ENCODE peak calls at places on chromosomes 7 and 10, in four cellular contexts. One of them, this sample, is unnamed.

GRCh38 chr7:74164985-74165456 is 9.1 kb upstream of the EIF4H start:
- DNase-seq in A549: no peak
- DNase-seq in fibroblast of lung: peak
- DNase-seq in heart left ventricle: no peak
- DNase-seq in this sample: no peak

GRCh38 chr7:101390901-101391301 is 28.2 kb downstream of the COL26A1 start:
- DNase-seq in A549: no peak
- DNase-seq in fibroblast of lung: peak
- DNase-seq in heart left ventricle: peak
- DNase-seq in this sample: no peak

GRCh38 chr10:84267503-84268126 is 22.8 kb downstream of the RGR start:
- DNase-seq in heart left ventricle: no peak
- DNase-seq in fibroblast of lung: peak
- DNase-seq in A549: peak
- DNase-seq in this sample: no peak

GRCh38 chr7:156475666-156476065 is 164.9 kb upstream of the RNF32 start:
- DNase-seq in heart left ventricle: no peak
- DNase-seq in fibroblast of lung: peak
- DNase-seq in A549: peak
- DNase-seq in this sample: peak

GRCh38 chr7:16652255-16652583 is 6.2 kb downstream of the BZW2 start:
- DNase-seq in A549: no peak
- DNase-seq in fibroblast of lung: no peak
- DNase-seq in heart left ventricle: no peak
- DNase-seq in this sample: no peak

GRCh38 chr10:11411926-11412545 is 199.4 kb downstream of the USP6NL start:
- DNase-seq in fibroblast of lung: no peak
- DNase-seq in A549: no peak
- DNase-seq in heart left ventricle: no peak
- DNase-seq in this sample: no peak

GRCh38 chr7:108570146-108570755 is 577 bp downstream of the DNAJB9 start:
- DNase-seq in fibroblast of lung: peak
- DNase-seq in heart left ventricle: no peak
- DNase-seq in A549: peak
- DNase-seq in this sample: no peak

GRCh38 chr10:88642991-88643390 is 21.3 kb upstream of the LIPF start:
- DNase-seq in A549: no peak
- DNase-seq in fibroblast of lung: peak
- DNase-seq in heart left ventricle: no peak
- DNase-seq in this sample: no peak

GRCh38 chr7:151001546-151001945 is 10.7 kb downstream of the NOS3 start:
- DNase-seq in A549: no peak
- DNase-seq in heart left ventricle: peak
- DNase-seq in fibroblast of lung: no peak
- DNase-seq in this sample: no peak

GRCh38 chr7:101743241-101743994 is 74.0 kb upstream of the CUX1 start:
- DNase-seq in A549: peak
- DNase-seq in heart left ventricle: peak
- DNase-seq in fibroblast of lung: peak
- DNase-seq in this sample: no peak

GRCh38 chr7:117993377-117994003 is 120.2 kb upstream of the CTTNBP2 start:
- DNase-seq in fibroblast of lung: peak
- DNase-seq in heart left ventricle: no peak
- DNase-seq in A549: peak
- DNase-seq in this sample: no peak

GRCh38 chr10:61628875-61629513 is 33.7 kb upstream of the CABCOCO1 start:
- DNase-seq in fibroblast of lung: peak
- DNase-seq in A549: peak
- DNase-seq in heart left ventricle: no peak
- DNase-seq in this sample: peak

GRCh38 chr10:79407811-79408795 is 37.3 kb downstream of the ZCCHC24 start:
- DNase-seq in A549: no peak
- DNase-seq in heart left ventricle: peak
- DNase-seq in fibroblast of lung: peak
- DNase-seq in this sample: peak

GRCh38 chr10:75048669-75049098 is 62.8 kb upstream of the SAMD8 start:
- DNase-seq in heart left ventricle: no peak
- DNase-seq in A549: no peak
- DNase-seq in fibroblast of lung: peak
- DNase-seq in this sample: no peak

GRCh38 chr10:106652279-106652678 is 512.2 kb downstream of the SORCS1 start:
- DNase-seq in fibroblast of lung: no peak
- DNase-seq in heart left ventricle: no peak
- DNase-seq in A549: no peak
- DNase-seq in this sample: no peak

GRCh38 chr7:92415225-92415624 is 32.1 kb upstream of the GATAD1 start:
- DNase-seq in fibroblast of lung: no peak
- DNase-seq in A549: no peak
- DNase-seq in heart left ventricle: no peak
- DNase-seq in this sample: peak

GRCh38 chr10:64096941-64097340 is 575.7 kb downstream of the REEP3 start:
- DNase-seq in A549: no peak
- DNase-seq in fibroblast of lung: no peak
- DNase-seq in heart left ventricle: no peak
- DNase-seq in this sample: no peak

GRCh38 chr10:45354261-45354660 is 19.8 kb upstream of the ALOX5 start:
- DNase-seq in heart left ventricle: no peak
- DNase-seq in A549: no peak
- DNase-seq in fibroblast of lung: no peak
- DNase-seq in this sample: no peak

GRCh38 chr10:104641150-104642000 is at the start of gene SORCS3:
- DNase-seq in heart left ventricle: no peak
- DNase-seq in fibroblast of lung: no peak
- DNase-seq in A549: no peak
- DNase-seq in this sample: no peak

GRCh38 chr7:39950473-39951155 is 558 bp downstream of the CDK13 start:
- DNase-seq in A549: no peak
- DNase-seq in heart left ventricle: peak
- DNase-seq in fibroblast of lung: peak
- DNase-seq in this sample: no peak

GRCh38 chr10:55742487-55742886 is 618.6 kb downstream of the ZWINT start:
- DNase-seq in heart left ventricle: no peak
- DNase-seq in fibroblast of lung: no peak
- DNase-seq in A549: no peak
- DNase-seq in this sample: no peak

GRCh38 chr10:28939352-28940157 is 262.2 kb downstream of the BAMBI start:
- DNase-seq in A549: peak
- DNase-seq in heart left ventricle: no peak
- DNase-seq in fibroblast of lung: peak
- DNase-seq in this sample: no peak

GRCh38 chr10:62454696-62455451 is 80.7 kb downstream of the ZNF365 start:
- DNase-seq in heart left ventricle: no peak
- DNase-seq in A549: peak
- DNase-seq in fibroblast of lung: peak
- DNase-seq in this sample: no peak

GRCh38 chr7:128137096-128137655 is 103.9 kb upstream of the LEP start:
- DNase-seq in A549: no peak
- DNase-seq in heart left ventricle: no peak
- DNase-seq in fibroblast of lung: peak
- DNase-seq in this sample: no peak

GRCh38 chr7:36310897-36311296 is 78.8 kb upstream of the ANLN start:
- DNase-seq in A549: no peak
- DNase-seq in heart left ventricle: no peak
- DNase-seq in fibroblast of lung: no peak
- DNase-seq in this sample: no peak

GRCh38 chr10:7258948-7259523 is 151.8 kb downstream of the SFMBT2 start:
- DNase-seq in fibroblast of lung: no peak
- DNase-seq in heart left ventricle: no peak
- DNase-seq in A549: no peak
- DNase-seq in this sample: no peak

GRCh38 chr7:29146888-29147609 is 712 bp upstream of the CPVL start:
- DNase-seq in A549: no peak
- DNase-seq in fibroblast of lung: no peak
- DNase-seq in heart left ventricle: no peak
- DNase-seq in this sample: no peak
- H3K4me3 ChIP-seq in A549: no peak
- H3K4me3 ChIP-seq in fibroblast of lung: no peak
- H3K4me3 ChIP-seq in heart left ventricle: peak
- H3K4me3 ChIP-seq in this sample: no peak

GRCh38 chr10:12699756-12700556 is 301.6 kb downstream of the CCDC3 start:
- DNase-seq in heart left ventricle: no peak
- DNase-seq in fibroblast of lung: no peak
- DNase-seq in A549: no peak
- DNase-seq in this sample: no peak
- H3K27ac ChIP-seq in heart left ventricle: no peak
- H3K27ac ChIP-seq in fibroblast of lung: no peak
- H3K27ac ChIP-seq in A549: peak
- H3K27ac ChIP-seq in this sample: no peak

GRCh38 chr7:114423218-114423496 is 8.5 kb downstream of the FOXP2 start:
- DNase-seq in heart left ventricle: no peak
- DNase-seq in fibroblast of lung: no peak
- DNase-seq in A549: no peak
- DNase-seq in this sample: no peak

GRCh38 chr7:114419441-114420107 is 5.0 kb downstream of the FOXP2 start:
- DNase-seq in heart left ventricle: no peak
- DNase-seq in A549: no peak
- DNase-seq in fibroblast of lung: peak
- DNase-seq in this sample: peak

GRCh38 chr7:114426824-114427223 is 12.2 kb downstream of the FOXP2 start:
- DNase-seq in fibroblast of lung: peak
- DNase-seq in heart left ventricle: no peak
- DNase-seq in A549: no peak
- DNase-seq in this sample: no peak

GRCh38 chr7:114426380-114426779 is 11.8 kb downstream of the FOXP2 start:
- DNase-seq in heart left ventricle: no peak
- DNase-seq in fibroblast of lung: no peak
- DNase-seq in A549: no peak
- DNase-seq in this sample: no peak

GRCh38 chr7:114422478-114423217 is 8.0 kb downstream of the FOXP2 start:
- DNase-seq in heart left ventricle: no peak
- DNase-seq in A549: no peak
- DNase-seq in fibroblast of lung: peak
- DNase-seq in this sample: no peak
- TF ChIP-seq CTCF in heart left ventricle: no peak
- TF ChIP-seq CTCF in A549: no peak
- TF ChIP-seq CTCF in fibroblast of lung: peak
- TF ChIP-seq CTCF in this sample: peak

GRCh38 chr10:102743588-102744373 is at the start of gene WBP1L:
- DNase-seq in heart left ventricle: peak
- DNase-seq in fibroblast of lung: peak
- DNase-seq in A549: peak
- DNase-seq in this sample: peak

GRCh38 chr10:102744374-102745051 is 765 bp downstream of the WBP1L start:
- DNase-seq in A549: no peak
- DNase-seq in fibroblast of lung: no peak
- DNase-seq in heart left ventricle: no peak
- DNase-seq in this sample: no peak

GRCh38 chr10:102745157-102745556 is 1.4 kb downstream of the WBP1L start:
- DNase-seq in fibroblast of lung: no peak
- DNase-seq in A549: no peak
- DNase-seq in heart left ventricle: no peak
- DNase-seq in this sample: no peak

GRCh38 chr10:102741848-102742247 is 1.9 kb upstream of the WBP1L start:
- DNase-seq in fibroblast of lung: no peak
- DNase-seq in heart left ventricle: no peak
- DNase-seq in A549: no peak
- DNase-seq in this sample: no peak

GRCh38 chr10:102743078-102743587 is 615 bp upstream of the WBP1L start:
- DNase-seq in A549: no peak
- DNase-seq in fibroblast of lung: no peak
- DNase-seq in heart left ventricle: no peak
- DNase-seq in this sample: no peak
- H3K4me3 ChIP-seq in A549: no peak
- H3K4me3 ChIP-seq in fibroblast of lung: peak
- H3K4me3 ChIP-seq in heart left ventricle: peak
- H3K4me3 ChIP-seq in this sample: no peak

GRCh38 chr10:69629897-69630650 is at the start of gene FAM241B:
- DNase-seq in fibroblast of lung: peak
- DNase-seq in heart left ventricle: peak
- DNase-seq in A549: peak
- DNase-seq in this sample: no peak
- H3K27ac ChIP-seq in fibroblast of lung: no peak
- H3K27ac ChIP-seq in heart left ventricle: no peak
- H3K27ac ChIP-seq in A549: peak
- H3K27ac ChIP-seq in this sample: no peak

GRCh38 chr10:132463333-132464255 is 66.6 kb downstream of the PWWP2B start:
- DNase-seq in fibroblast of lung: peak
- DNase-seq in A549: no peak
- DNase-seq in heart left ventricle: peak
- DNase-seq in this sample: no peak
- TF ChIP-seq CTCF in fibroblast of lung: peak
- TF ChIP-seq CTCF in A549: no peak
- TF ChIP-seq CTCF in heart left ventricle: peak
- TF ChIP-seq CTCF in this sample: peak

GRCh38 chr10:128147669-128148068 is 21.4 kb upstream of the MKI67 start:
- DNase-seq in A549: no peak
- DNase-seq in heart left ventricle: no peak
- DNase-seq in fibroblast of lung: peak
- DNase-seq in this sample: peak
- H3K4me3 ChIP-seq in A549: no peak
- H3K4me3 ChIP-seq in heart left ventricle: no peak
- H3K4me3 ChIP-seq in fibroblast of lung: no peak
- H3K4me3 ChIP-seq in this sample: no peak

GRCh38 chr10:66322261-66322660 is 603.6 kb upstream of the LRRTM3 start:
- DNase-seq in fibroblast of lung: no peak
- DNase-seq in A549: no peak
- DNase-seq in heart left ventricle: no peak
- DNase-seq in this sample: no peak
- H3K27ac ChIP-seq in fibroblast of lung: no peak
- H3K27ac ChIP-seq in A549: no peak
- H3K27ac ChIP-seq in heart left ventricle: no peak
- H3K27ac ChIP-seq in this sample: no peak

DNA sequence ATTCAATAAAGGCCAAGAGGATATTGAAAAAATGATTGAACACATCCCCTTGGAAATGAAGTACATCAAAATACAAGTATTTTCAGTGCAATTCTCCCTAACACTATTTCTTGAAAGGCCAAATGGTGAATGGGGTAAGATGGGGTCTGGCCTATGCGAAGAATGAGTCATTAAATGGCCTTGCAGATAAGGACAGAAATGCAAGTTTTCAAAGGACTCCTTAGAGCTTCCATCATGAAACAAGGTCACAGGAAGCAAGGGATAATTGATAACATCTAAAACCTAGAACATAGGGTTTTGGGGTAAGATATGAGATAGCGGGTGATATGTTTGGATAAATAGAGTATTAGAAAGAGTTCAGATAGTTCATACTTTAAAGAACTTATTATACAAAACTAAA is 109.3 kb upstream of the ABCB5 start:
- DNase-seq in A549: no peak
- DNase-seq in heart left ventricle: no peak
- DNase-seq in fibroblast of lung: no peak
- DNase-seq in this sample: no peak
- TF ChIP-seq CTCF in A549: no peak
- TF ChIP-seq CTCF in heart left ventricle: no peak
- TF ChIP-seq CTCF in fibroblast of lung: no peak
- TF ChIP-seq CTCF in this sample: no peak

This sample was measured in AG04450.